ENCODE peak calls at places on chromosomes 6 and 20, in four cellular contexts. S is H9, M is osteocyte, C is left lung. U is an unnamed sample.

GRCh38 chr6:90537027-90537426 is 49.8 kb downstream of the MAP3K7 start:
- DNase-seq in S (no peak), M (no peak), C (no peak), U (no peak)

GRCh38 chr6:73477407-73477806 is 15.9 kb downstream of the MTO1 start:
- DNase-seq in S (no peak), M (peak; percentile 15), C (no peak), U (no peak)

GRCh38 chr6:64084201-64084663 is 448.6 kb downstream of the PHF3 start:
- DNase-seq in S (no peak), M (no peak), C (no peak), U (no peak)

GRCh38 chr6:55868910-55869479 is 6.4 kb downstream of the BMP5 start:
- DNase-seq in S (no peak), M (no peak), C (no peak), U (peak; percentile 29)

GRCh38 chr6:17394192-17394611 is 807 bp downstream of the CAP2 start:
- DNase-seq in S (peak; percentile 80), M (peak; percentile 87), C (no peak), U (peak; percentile 22)

GRCh38 chr6:113944701-113945100 is 26.2 kb downstream of the HDAC2 start:
- DNase-seq in S (no peak), M (no peak), C (no peak), U (no peak)

GRCh38 chr20:52035977-52036376 is 155.6 kb downstream of the ZFP64 start:
- DNase-seq in S (no peak), M (no peak), C (no peak), U (no peak)

GRCh38 chr6:116605935-116606334 is 10.3 kb upstream of the RSPH4A start:
- DNase-seq in S (no peak), M (no peak), C (no peak), U (no peak)

GRCh38 chr6:11140061-11140460 is 28.5 kb upstream of the ERVFRD-1 start:
- DNase-seq in S (no peak), M (no peak), C (no peak), U (no peak)

GRCh38 chr6:111765681-111766523 is 107.3 kb downstream of the FYN start:
- DNase-seq in S (no peak), M (no peak), C (no peak), U (no peak)

GRCh38 chr20:38217791-38218565 is 42.6 kb downstream of the KIAA1755 start:
- DNase-seq in S (no peak), M (no peak), C (no peak), U (no peak)

GRCh38 chr6:122222761-122223160 is 176.7 kb upstream of the HSF2 start:
- DNase-seq in S (no peak), M (no peak), C (no peak), U (no peak)

GRCh38 chr6:81696505-81696904 is 56.0 kb downstream of the TENT5A start:
- DNase-seq in S (no peak), M (no peak), C (no peak), U (peak; percentile 2)

GRCh38 chr6:4010682-4011081 is 68.3 kb downstream of the FAM217A start:
- DNase-seq in S (no peak), M (no peak), C (no peak), U (peak; percentile 51)

GRCh38 chr20:62595491-62595890 is 46.8 kb upstream of the SLCO4A1 start:
- DNase-seq in S (no peak), M (no peak), C (peak; percentile 87), U (peak; percentile 31)

GRCh38 chr6:31304683-31305082 is 32.8 kb upstream of the HLA-C start:
- DNase-seq in S (no peak), M (no peak), C (no peak), U (no peak)

GRCh38 chr6:42727627-42728026 is 5.2 kb upstream of the PRPH2 start:
- DNase-seq in S (no peak), M (no peak), C (no peak), U (no peak)

GRCh38 chr6:150302801-150303138 is 66.0 kb upstream of the IYD start:
- DNase-seq in S (no peak), M (no peak), C (no peak), U (no peak)

GRCh38 chr6:160818934-160819333 is 116.9 kb downstream of the PLG start:
- DNase-seq in S (no peak), M (no peak), C (no peak), U (no peak)

GRCh38 chr6:148109732-148110131 is 232.9 kb upstream of the SASH1 start:
- DNase-seq in S (no peak), M (no peak), C (no peak), U (no peak)

GRCh38 chr20:33604991-33605370 is 57.1 kb upstream of the C20orf144 start:
- DNase-seq in S (no peak), M (no peak), C (no peak), U (no peak)

GRCh38 chr6:149755300-149756260 is 6.0 kb downstream of the PCMT1 start:
- DNase-seq in S (no peak), M (no peak), C (no peak), U (no peak)

GRCh38 chr20:49132995-49133451 is 55.1 kb downstream of the STAU1 start:
- DNase-seq in S (peak; percentile 34), M (no peak), C (no peak), U (no peak)

GRCh38 chr6:18488526-18489270 is 101.5 kb downstream of the RNF144B start:
- DNase-seq in S (no peak), M (no peak), C (no peak), U (no peak)

GRCh38 chr6:152094992-152095592 is 287.6 kb downstream of the ESR1 start:
- DNase-seq in S (peak; percentile 45), M (no peak), C (peak; percentile 80), U (peak; percentile 59)

GRCh38 chr6:84569882-84570281 is 194.5 kb downstream of the TBX18 start:
- DNase-seq in S (no peak), M (no peak), C (no peak), U (no peak)

GRCh38 chr6:84568971-84569370 is 195.4 kb downstream of the TBX18 start:
- DNase-seq in S (no peak), M (no peak), C (no peak), U (no peak)
- TF ChIP-seq CTCF in S (peak; percentile 56), M (peak; percentile 56), C (no peak), U (no peak)

DNA sequence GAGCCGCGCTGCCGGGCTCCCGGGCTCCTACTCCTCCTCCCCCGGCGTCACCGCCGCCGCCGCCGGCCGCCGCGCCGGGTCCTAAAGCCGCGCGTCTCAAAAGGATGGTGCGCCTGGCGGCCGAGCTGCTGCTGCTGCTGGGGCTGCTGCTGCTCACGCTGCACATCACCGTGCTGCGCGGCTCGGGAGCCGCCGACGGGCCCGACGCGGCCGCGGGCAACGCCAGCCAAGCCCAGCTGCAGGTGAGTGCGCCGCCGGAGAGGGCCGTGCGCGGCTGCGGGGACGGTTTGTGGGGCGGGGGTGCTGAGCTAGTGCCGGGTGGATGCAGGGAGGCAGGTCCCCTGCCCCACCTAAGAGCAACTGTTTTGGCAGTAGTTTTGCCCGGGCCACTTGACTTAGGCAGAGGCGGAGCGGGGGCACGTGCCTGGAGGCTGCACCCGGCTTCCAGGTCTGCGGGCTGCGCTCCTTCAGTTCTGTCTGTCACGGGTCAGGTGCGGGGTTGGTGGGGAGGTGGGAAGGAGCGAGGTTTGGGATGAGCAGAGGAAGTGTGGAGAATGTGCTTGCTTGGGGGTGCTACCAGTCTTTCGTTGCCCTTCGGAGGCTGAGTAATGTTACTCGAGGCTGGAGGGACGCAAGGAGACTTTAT is 722 bp downstream of the ISM1 start:
- DNase-seq in S (peak; percentile 75), M (no peak), C (peak; percentile 87), U (peak; percentile 77)
- TF ChIP-seq CTCF in S (peak; percentile 28), M (peak; percentile 27), C (no peak), U (no peak)

GRCh38 chr20:53399131-53399530 is 194.5 kb downstream of the ZNF217 start:
- DNase-seq in S (no peak), M (no peak), C (no peak), U (no peak)
- TF ChIP-seq CTCF in S (no peak), M (no peak), C (no peak), U (no peak)

GRCh38 chr20:50668326-50668725 is 23.0 kb downstream of the RIPOR3 start:
- DNase-seq in S (no peak), M (no peak), C (no peak), U (no peak)

GRCh38 chr20:50670126-50670862 is 21.0 kb downstream of the RIPOR3 start:
- DNase-seq in S (no peak), M (no peak), C (no peak), U (no peak)

GRCh38 chr20:50666709-50667310 is 24.5 kb downstream of the RIPOR3 start:
- DNase-seq in S (no peak), M (no peak), C (no peak), U (no peak)

GRCh38 chr20:50671626-50672025 is 19.7 kb downstream of the RIPOR3 start:
- DNase-seq in S (no peak), M (no peak), C (no peak), U (no peak)

GRCh38 chr20:50668798-50669197 is 22.5 kb downstream of the RIPOR3 start:
- DNase-seq in S (no peak), M (no peak), C (no peak), U (no peak)
- TF ChIP-seq CTCF in S (no peak), M (no peak), C (no peak), U (no peak)

GRCh38 chr20:54219751-54220426 is 12.0 kb downstream of the PFDN4 start:
- DNase-seq in S (no peak), M (no peak), C (no peak), U (no peak)
- TF ChIP-seq CTCF in S (peak; percentile 70), M (peak; percentile 78), C (peak; percentile 36), U (peak; percentile 41)

DNA sequence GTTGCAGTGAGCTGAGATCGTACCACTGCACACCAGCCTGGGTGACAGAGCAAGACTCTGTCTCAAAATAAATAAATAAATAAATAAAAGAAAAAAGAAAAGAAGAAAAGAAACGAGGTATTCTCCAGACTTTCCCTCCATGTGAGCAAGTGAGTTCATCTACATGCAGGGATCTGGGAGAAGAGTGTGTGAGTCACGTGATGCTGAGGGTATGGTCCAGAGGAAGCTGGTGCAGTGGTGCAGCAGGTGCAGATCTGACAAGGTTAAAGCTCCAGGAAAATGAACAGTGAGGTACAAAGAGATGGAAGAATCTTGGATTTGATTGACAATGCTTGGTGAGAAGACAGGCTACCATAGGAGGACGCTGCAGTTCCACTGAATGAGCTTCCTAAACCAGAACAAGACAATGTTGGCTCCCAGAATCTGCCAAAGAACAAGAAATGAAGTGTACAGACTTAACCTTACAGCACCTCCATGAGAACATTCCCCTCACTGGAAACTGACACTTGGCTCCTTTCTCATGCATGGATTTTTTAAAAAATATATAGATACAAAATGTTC is 79.5 kb upstream of the BTBD3 start:
- DNase-seq in S (no peak), M (no peak), C (no peak), U (no peak)
- TF ChIP-seq CTCF in S (no peak), M (no peak), C (no peak), U (no peak)